ENCODE peak calls at places on chromosomes 7 and 10, in ten cellular contexts. V, B, F, U, D, M, J, H, G and R are unnamed samples. For H3K27me3, the result is how much of the 10 kb centered on the place peaks cover.

GRCh38 chr10:86167101-86167761 is 199.4 kb downstream of the GRID1 start:
- DNase-seq in F (no peak), U (no peak), B (peak), M (no peak), H (no peak), J (no peak), G (no peak), V (no peak), D (no peak), R (no peak)

GRCh38 chr7:145692237-145692950 is 424.2 kb upstream of the CNTNAP2 start:
- DNase-seq in B (no peak), V (peak), M (no peak), H (peak), J (no peak), G (no peak), U (peak), D (no peak), F (peak), R (no peak)

GRCh38 chr10:46048152-46048551 is 2.1 kb upstream of the MSMB start:
- DNase-seq in U (peak), D (no peak), G (peak), B (no peak), F (peak), H (no peak), J (no peak), V (no peak), M (no peak), R (no peak)

GRCh38 chr7:142556745-142557144 is 192.5 kb upstream of the PRSS1 start:
- DNase-seq in B (peak), U (peak), J (peak), F (peak), V (peak), M (peak), H (no peak), D (peak), G (peak), R (no peak)

GRCh38 chr10:27558612-27559020 is 54.5 kb downstream of the RAB18 start:
- DNase-seq in V (peak), J (peak), F (peak), H (peak), B (no peak), M (no peak), U (peak), G (peak), D (peak), R (peak)

GRCh38 chr10:116880716-116881440 is 31.6 kb downstream of the ENO4 start:
- DNase-seq in J (no peak), B (no peak), G (no peak), D (peak), U (no peak), H (no peak), M (no peak), V (peak), F (no peak), R (no peak)

GRCh38 chr10:128210215-128211063 is 84.2 kb upstream of the MKI67 start:
- DNase-seq in J (no peak), D (peak), U (peak), G (peak), V (peak), M (peak), H (peak), F (peak), B (peak), R (no peak)

GRCh38 chr10:110175406-110175805 is 32.0 kb upstream of the MXI1 start:
- DNase-seq in V (no peak), G (no peak), U (no peak), D (peak), M (no peak), H (no peak), J (no peak), B (no peak), F (no peak), R (no peak)

GRCh38 chr10:109914966-109915365 is 8.3 kb downstream of the XPNPEP1 start:
- DNase-seq in V (peak), U (peak), M (no peak), B (no peak), H (no peak), J (peak), D (peak), G (no peak), F (no peak), R (no peak)

GRCh38 chr10:60816624-60817023 is 38.3 kb downstream of the CDK1 start:
- DNase-seq in D (peak), U (peak), G (no peak), V (peak), F (peak), H (no peak), B (no peak), M (no peak), J (peak), R (peak)

GRCh38 chr7:129213828-129214227 is 11.0 kb upstream of the AHCYL2 start:
- DNase-seq in D (no peak), J (no peak), V (no peak), F (peak), H (no peak), B (no peak), G (no peak), M (no peak), U (peak), R (no peak)

GRCh38 chr7:73560035-73560835 is 2.7 kb upstream of the BCL7B start:
- DNase-seq in D (peak), H (no peak), G (no peak), M (no peak), V (peak), B (no peak), J (peak), U (no peak), F (no peak), R (no peak)

GRCh38 chr10:47402681-47403301 is 18.7 kb upstream of the ZNF488 start:
- DNase-seq in V (peak), D (peak), G (no peak), B (no peak), H (peak), F (peak), U (peak), M (no peak), J (peak), R (no peak)

GRCh38 chr7:156610130-156610529 is 30.4 kb upstream of the RNF32 start:
- DNase-seq in B (no peak), D (no peak), H (no peak), J (no peak), U (no peak), F (no peak), V (no peak), M (no peak), G (no peak), R (no peak)

GRCh38 chr7:156897673-156898072 is 4.7 kb upstream of the LMBR1 start:
- DNase-seq in F (no peak), J (no peak), H (no peak), D (peak), B (no peak), M (no peak), U (peak), G (no peak), V (no peak), R (no peak)

GRCh38 chr10:23095966-23096813 is 811 bp downstream of the MSRB2 start:
- DNase-seq in V (peak), B (peak), D (peak), F (peak), H (peak), U (peak), J (no peak), M (peak), G (peak), R (peak)

GRCh38 chr7:149868638-149869290 is 5.0 kb upstream of the ATP6V0E2 start:
- DNase-seq in F (peak), H (no peak), B (no peak), V (no peak), J (no peak), M (no peak), D (no peak), U (no peak), G (peak), R (no peak)

GRCh38 chr7:33423646-33424020 is 294.3 kb downstream of the BBS9 start:
- DNase-seq in H (no peak), J (no peak), D (no peak), U (no peak), M (no peak), V (peak), F (peak), G (no peak), B (no peak), R (no peak)
- TF ChIP-seq CTCF in H (peak), J (peak), D (peak), U (peak), M (no peak), V (peak), F (peak), G (peak), B (peak), R (peak)

DNA sequence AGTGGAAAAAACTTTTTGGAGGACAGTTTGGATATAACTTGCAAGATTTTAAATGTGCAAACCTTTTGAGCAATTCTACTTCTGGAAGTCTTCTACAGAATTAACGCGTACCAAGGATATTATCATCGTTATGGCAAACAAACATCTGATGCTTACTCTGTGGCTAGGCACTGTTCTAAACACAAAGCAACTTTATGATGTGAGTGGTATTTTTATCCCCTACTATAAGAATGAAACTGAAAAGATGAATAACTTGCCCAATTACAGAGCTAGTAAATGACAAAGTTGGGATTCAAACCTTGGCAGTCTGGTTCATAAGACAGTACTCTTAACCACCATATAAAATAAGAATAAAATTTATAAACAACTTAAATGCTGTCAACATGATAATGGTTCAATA is 15.8 kb downstream of the ASZ1 start:
- DNase-seq in M (no peak), B (no peak), H (no peak), V (no peak), G (no peak), F (no peak), D (no peak), U (no peak), J (no peak), R (no peak)
- H3K4me3 ChIP-seq in M (no peak), B (no peak), H (no peak), V (no peak), G (no peak), F (no peak), D (no peak), U (no peak), J (no peak), R (no peak)

GRCh38 chr7:66336760-66337159 is 131.6 kb downstream of the TPST1 start:
- DNase-seq in J (no peak), B (no peak), V (no peak), F (no peak), U (no peak), G (no peak), H (no peak), M (no peak), D (no peak), R (no peak)

GRCh38 chr7:66331883-66332282 is 126.7 kb downstream of the TPST1 start:
- DNase-seq in J (no peak), F (no peak), B (no peak), M (no peak), V (peak), D (peak), G (no peak), U (no peak), H (no peak), R (no peak)

GRCh38 chr7:66335318-66335717 is 130.2 kb downstream of the TPST1 start:
- DNase-seq in D (no peak), H (no peak), G (no peak), V (no peak), J (no peak), B (no peak), M (no peak), F (no peak), U (no peak), R (no peak)

GRCh38 chr7:66330961-66331360 is 125.8 kb downstream of the TPST1 start:
- DNase-seq in D (peak), J (peak), V (peak), U (no peak), B (no peak), M (no peak), H (peak), G (peak), F (no peak), R (no peak)

GRCh38 chr7:66333443-66333842 is 128.3 kb downstream of the TPST1 start:
- DNase-seq in J (no peak), G (no peak), U (no peak), F (no peak), D (no peak), B (no peak), V (no peak), H (no peak), M (no peak), R (no peak)
- H3K27me3 ChIP-seq in J (under half), G (under half), U (under half), F (under half), D (under half), B (under half), V (under half), H (under half), M (under half), R (under half)

GRCh38 chr7:38424750-38425463 is 151.5 kb upstream of the TARP start:
- DNase-seq in J (no peak), M (no peak), V (peak), F (no peak), U (no peak), G (no peak), D (peak), H (no peak), B (no peak), R (no peak)
- TF ChIP-seq CTCF in J (peak), M (no peak), V (no peak), F (peak), U (peak), G (no peak), D (peak), H (no peak), B (no peak), R (no peak)

GRCh38 chr10:25748509-25748908 is 185.5 kb upstream of the MYO3A start:
- DNase-seq in D (no peak), B (no peak), V (no peak), F (no peak), M (no peak), H (no peak), J (no peak), U (no peak), G (no peak), R (no peak)

GRCh38 chr10:25747038-25747437 is 187.0 kb upstream of the MYO3A start:
- DNase-seq in D (no peak), G (no peak), J (no peak), U (no peak), M (no peak), F (no peak), B (no peak), H (no peak), V (no peak), R (no peak)

GRCh38 chr10:25743832-25744231 is 190.2 kb upstream of the MYO3A start:
- DNase-seq in M (no peak), J (no peak), B (no peak), G (no peak), U (no peak), D (no peak), H (no peak), V (no peak), F (no peak), R (no peak)

GRCh38 chr10:25744574-25744973 is 189.5 kb upstream of the MYO3A start:
- DNase-seq in U (no peak), M (no peak), J (no peak), D (no peak), G (no peak), H (no peak), F (no peak), B (no peak), V (no peak), R (no peak)

DNA sequence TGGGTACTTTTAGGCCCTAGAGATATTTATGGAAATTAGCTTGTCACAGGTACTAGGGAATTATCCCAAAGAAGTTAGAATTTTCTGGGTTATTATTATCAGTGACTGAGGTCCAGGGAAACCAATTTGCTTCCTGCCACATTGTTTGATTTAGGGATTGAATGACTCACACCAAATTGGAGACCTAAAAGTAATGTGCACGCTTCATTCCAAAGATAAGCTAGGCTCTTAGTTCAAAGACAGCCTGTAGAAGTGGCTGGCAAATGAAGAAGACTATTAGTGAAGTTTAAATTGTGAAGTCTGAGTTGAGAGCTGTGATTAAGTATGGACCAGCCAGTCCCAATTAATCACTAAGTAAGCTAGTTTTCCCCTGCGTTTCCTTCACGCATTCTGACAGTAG is 188.1 kb upstream of the MYO3A start:
- DNase-seq in F (no peak), J (no peak), G (no peak), B (no peak), V (no peak), H (no peak), D (peak), M (no peak), U (no peak), R (no peak)
- H3K4me3 ChIP-seq in F (no peak), J (no peak), G (no peak), B (no peak), V (no peak), H (no peak), D (no peak), M (no peak), U (no peak), R (no peak)

GRCh38 chr10:43267811-43268210 is 946 bp upstream of the RASGEF1A start:
- DNase-seq in B (no peak), M (no peak), U (no peak), V (no peak), H (no peak), J (no peak), F (no peak), D (no peak), G (no peak), R (no peak)
- H3K27me3 ChIP-seq in B (half or more), M (under half), U (half or more), V (under half), H (half or more), J (under half), F (half or more), D (half or more), G (under half), R (under half)

GRCh38 chr10:68955786-68956532 is at the start of gene DDX21:
- DNase-seq in V (peak), F (peak), G (peak), J (peak), M (peak), B (peak), H (peak), D (peak), U (peak), R (peak)
- TF ChIP-seq CTCF in V (peak), F (peak), G (peak), J (peak), M (peak), B (peak), H (peak), D (peak), U (peak), R (peak)

GRCh38 chr10:118592675-118593330 is 2.6 kb downstream of the PRLHR start:
- DNase-seq in J (no peak), U (no peak), M (no peak), D (no peak), B (no peak), H (no peak), F (no peak), G (no peak), V (no peak), R (no peak)

GRCh38 chr10:118594392-118595063 is 920 bp downstream of the PRLHR start:
- DNase-seq in F (peak), J (no peak), B (no peak), D (peak), U (no peak), V (peak), H (no peak), G (no peak), M (peak), R (no peak)

GRCh38 chr10:118595064-118595420 is 406 bp downstream of the PRLHR start:
- DNase-seq in M (no peak), U (no peak), H (no peak), B (no peak), G (no peak), F (no peak), D (no peak), V (no peak), J (no peak), R (no peak)

GRCh38 chr10:118595598-118596425 is at the start of gene PRLHR:
- DNase-seq in J (no peak), B (no peak), M (peak), H (no peak), F (peak), V (peak), D (peak), U (no peak), G (no peak), R (peak)

GRCh38 chr10:118596426-118597124 is 1.1 kb upstream of the PRLHR start:
- DNase-seq in F (peak), G (no peak), J (no peak), M (peak), U (no peak), B (no peak), H (no peak), V (no peak), D (no peak), R (no peak)
- H3K4me3 ChIP-seq in F (peak), G (no peak), J (no peak), M (no peak), U (no peak), B (no peak), H (no peak), V (no peak), D (no peak), R (peak)

GRCh38 chr7:106591146-106591545 is 69.8 kb downstream of the CCDC71L start:
- DNase-seq in J (no peak), V (no peak), H (no peak), F (no peak), D (no peak), G (no peak), U (no peak), M (no peak), B (no peak), R (no peak)
- H3K27me3 ChIP-seq in J (under half), V (under half), H (under half), F (under half), D (under half), G (under half), U (under half), M (under half), B (under half), R (under half)